ENCODE peak calls at places on chromosomes 5 and 9, in nine cellular contexts. T is A549, E is HepG2, K is H1, X is upper lobe of left lung, H is tibial nerve, C is K562, I is ovary, M is transverse colon. V is an unnamed sample.

GRCh38 chr9:28671000-28671399 is 1097.7 kb upstream of the C9orf72 start:
- DNase-seq in T (no peak), E (no peak), K (no peak), X (no peak), H (no peak), C (no peak), I (no peak), M (no peak), V (no peak)

GRCh38 chr5:176360894-176361436 is 599 bp downstream of the KIAA1191 start:
- DNase-seq in T (peak), E (no peak), K (no peak), X (peak), H (no peak), C (no peak), I (no peak), M (peak), V (no peak)

GRCh38 chr5:91434348-91434747 is 51.2 kb upstream of the ARRDC3 start:
- DNase-seq in T (no peak), E (no peak), K (no peak), X (no peak), H (no peak), C (no peak), I (no peak), M (no peak), V (no peak)

GRCh38 chr9:7121664-7122063 is 363.9 kb downstream of the KDM4C start:
- DNase-seq in T (no peak), E (no peak), K (no peak), X (no peak), H (no peak), C (no peak), I (no peak), M (no peak), V (no peak)

GRCh38 chr9:4235951-4236804 is 63.7 kb downstream of the GLIS3 start:
- DNase-seq in T (peak), E (peak), K (no peak), X (no peak), H (no peak), C (no peak), I (no peak), M (no peak), V (no peak)

GRCh38 chr9:124205686-124206352 is 51.9 kb upstream of the NEK6 start:
- DNase-seq in T (no peak), E (no peak), K (no peak), X (no peak), H (no peak), C (no peak), I (no peak), M (no peak), V (no peak)

GRCh38 chr9:118609355-118610044 is 759.7 kb downstream of the BRINP1 start:
- DNase-seq in T (peak), E (no peak), K (no peak), X (no peak), H (no peak), C (no peak), I (no peak), M (no peak), V (no peak)

GRCh38 chr5:107669543-107670027 is 1.2 kb downstream of the EFNA5 start:
- DNase-seq in T (peak), E (no peak), K (peak), X (peak), H (no peak), C (no peak), I (peak), M (peak), V (peak)

GRCh38 chr5:158203256-158203655 is 344.3 kb upstream of the CLINT1 start:
- DNase-seq in T (no peak), E (no peak), K (no peak), X (no peak), H (no peak), C (no peak), I (no peak), M (no peak), V (no peak)

GRCh38 chr5:145787001-145787400 is 48.1 kb downstream of the PRELID2 start:
- DNase-seq in T (no peak), E (no peak), K (no peak), X (no peak), H (no peak), C (no peak), I (no peak), M (no peak), V (no peak)

GRCh38 chr9:129175825-129176633 is 2.0 kb downstream of the IER5L start:
- DNase-seq in T (peak), E (peak), K (peak), X (peak), H (peak), C (peak), I (peak), M (peak), V (peak)

GRCh38 chr5:96117863-96118651 is 156.4 kb upstream of the ELL2 start:
- DNase-seq in T (no peak), E (peak), K (no peak), X (no peak), H (no peak), C (no peak), I (no peak), M (no peak), V (no peak)

GRCh38 chr5:36417221-36417620 is 115.5 kb upstream of the RANBP3L start:
- DNase-seq in T (no peak), E (no peak), K (no peak), X (no peak), H (no peak), C (peak), I (no peak), M (no peak), V (no peak)

GRCh38 chr9:131657890-131658752 is 81.8 kb downstream of the RAPGEF1 start:
- DNase-seq in T (peak), E (peak), K (no peak), X (no peak), H (no peak), C (no peak), I (no peak), M (no peak), V (no peak)

GRCh38 chr5:165135551-165135950 is 1630.1 kb downstream of the MAT2B start:
- DNase-seq in T (no peak), E (no peak), K (no peak), X (no peak), H (no peak), C (no peak), I (no peak), M (no peak), V (no peak)

GRCh38 chr5:38468978-38469706 is 87.3 kb downstream of the LIFR start:
- DNase-seq in T (no peak), E (no peak), K (no peak), X (no peak), H (peak), C (no peak), I (peak), M (no peak), V (no peak)

GRCh38 chr5:132103969-132104391 is 30.4 kb downstream of the CSF2 start:
- DNase-seq in T (no peak), E (no peak), K (no peak), X (peak), H (no peak), C (no peak), I (no peak), M (no peak), V (no peak)

GRCh38 chr9:22142681-22143080 is 133.6 kb upstream of the CDKN2B start:
- DNase-seq in T (no peak), E (no peak), K (no peak), X (no peak), H (no peak), C (no peak), I (no peak), M (no peak), V (no peak)

GRCh38 chr5:74464512-74465209 is 175.9 kb downstream of the ENC1 start:
- DNase-seq in T (no peak), E (no peak), K (no peak), X (no peak), H (no peak), C (no peak), I (no peak), M (no peak), V (no peak)

GRCh38 chr9:127763918-127764384 is 14.5 kb downstream of the SH2D3C start:
- DNase-seq in T (no peak), E (peak), K (peak), X (peak), H (no peak), C (peak), I (no peak), M (peak), V (no peak)

GRCh38 chr5:96743065-96743768 is 64.5 kb downstream of the ERAP1 start:
- DNase-seq in T (no peak), E (no peak), K (no peak), X (peak), H (no peak), C (peak), I (no peak), M (no peak), V (no peak)

GRCh38 chr5:10559883-10560282 is 4.0 kb upstream of the ANKRD33B start:
- DNase-seq in T (no peak), E (no peak), K (no peak), X (no peak), H (no peak), C (no peak), I (no peak), M (no peak), V (no peak)

GRCh38 chr5:14397717-14398116 is 183.9 kb upstream of the OTULINL start:
- DNase-seq in T (no peak), E (no peak), K (no peak), X (no peak), H (no peak), C (no peak), I (no peak), M (no peak), V (no peak)

GRCh38 chr5:134106991-134107701 is 7.3 kb upstream of the TCF7 start:
- DNase-seq in T (no peak), E (no peak), K (no peak), X (no peak), H (no peak), C (no peak), I (no peak), M (no peak), V (no peak)

GRCh38 chr5:174707671-174708070 is 16.7 kb upstream of the MSX2 start:
- DNase-seq in T (no peak), E (no peak), K (no peak), X (no peak), H (no peak), C (no peak), I (no peak), M (no peak), V (no peak)

GRCh38 chr5:103425686-103426454 is 136.7 kb downstream of the NUDT12 start:
- DNase-seq in T (no peak), E (no peak), K (no peak), X (no peak), H (no peak), C (no peak), I (no peak), M (no peak), V (no peak)

GRCh38 chr9:687034-687785 is 154.3 kb upstream of the DMRT1 start:
- DNase-seq in T (no peak), E (no peak), K (no peak), X (no peak), H (no peak), C (no peak), I (no peak), M (no peak), V (no peak)

GRCh38 chr5:60636001-60636400 is 64.0 kb downstream of the DEPDC1B start:
- DNase-seq in T (no peak), E (no peak), K (no peak), X (no peak), H (no peak), C (no peak), I (no peak), M (no peak), V (no peak)

GRCh38 chr5:42944989-42945388 is 95.1 kb downstream of the ANXA2R start:
- DNase-seq in T (peak), E (no peak), K (no peak), X (no peak), H (no peak), C (peak), I (no peak), M (no peak), V (no peak)

GRCh38 chr5:167147879-167148278 is 1143.6 kb upstream of the WWC1 start:
- DNase-seq in T (no peak), E (no peak), K (no peak), X (no peak), H (no peak), C (no peak), I (no peak), M (no peak), V (no peak)

GRCh38 chr9:75788006-75788634 is 102.4 kb upstream of the PCSK5 start:
- DNase-seq in T (no peak), E (no peak), K (no peak), X (no peak), H (no peak), C (no peak), I (peak), M (no peak), V (no peak)

GRCh38 chr5:59790399-59791130 is 103.0 kb downstream of the PDE4D start:
- DNase-seq in T (no peak), E (no peak), K (no peak), X (no peak), H (no peak), C (no peak), I (no peak), M (no peak), V (no peak)

GRCh38 chr5:44783916-44784315 is 24.8 kb upstream of the MRPS30 start:
- DNase-seq in T (no peak), E (no peak), K (no peak), X (no peak), H (no peak), C (no peak), I (no peak), M (no peak), V (no peak)

GRCh38 chr5:44787731-44788130 is 21.0 kb upstream of the MRPS30 start:
- DNase-seq in T (no peak), E (no peak), K (no peak), X (no peak), H (no peak), C (no peak), I (no peak), M (no peak), V (no peak)
- TF ChIP-seq POLR2A in T (no peak), E (no peak), K (no peak), X (no peak), H (no peak), C (no peak), I (no peak), M (no peak), V (no peak)

GRCh38 chr9:111957856-111958631 is 61.4 kb downstream of the UGCG start:
- DNase-seq in T (no peak), E (no peak), K (no peak), X (no peak), H (no peak), C (no peak), I (no peak), M (no peak), V (no peak)

GRCh38 chr9:111959960-111960359 is 63.3 kb downstream of the UGCG start:
- DNase-seq in T (no peak), E (no peak), K (no peak), X (no peak), H (no peak), C (no peak), I (no peak), M (no peak), V (no peak)

GRCh38 chr9:111961011-111961410 is 64.4 kb downstream of the UGCG start:
- DNase-seq in T (no peak), E (no peak), K (no peak), X (no peak), H (no peak), C (no peak), I (no peak), M (no peak), V (no peak)

GRCh38 chr9:111961575-111961974 is 65.0 kb downstream of the UGCG start:
- DNase-seq in T (no peak), E (no peak), K (no peak), X (peak), H (no peak), C (peak), I (no peak), M (no peak), V (no peak)

GRCh38 chr9:111959468-111959941 is 62.9 kb downstream of the UGCG start:
- DNase-seq in T (peak), E (peak), K (no peak), X (peak), H (no peak), C (peak), I (no peak), M (peak), V (peak)
- TF ChIP-seq EP300 in T (no peak), E (no peak), K (no peak), X (no peak), H (no peak), C (peak), I (no peak), M (no peak), V (no peak)

GRCh38 chr9:105242557-105242956 is 1.9 kb upstream of the SLC44A1 start:
- DNase-seq in T (no peak), E (no peak), K (no peak), X (no peak), H (no peak), C (no peak), I (no peak), M (no peak), V (no peak)
- H3K4me3 ChIP-seq in T (no peak), E (no peak), K (peak), X (no peak), H (no peak), C (no peak), I (peak), M (no peak), V (no peak)

DNA sequence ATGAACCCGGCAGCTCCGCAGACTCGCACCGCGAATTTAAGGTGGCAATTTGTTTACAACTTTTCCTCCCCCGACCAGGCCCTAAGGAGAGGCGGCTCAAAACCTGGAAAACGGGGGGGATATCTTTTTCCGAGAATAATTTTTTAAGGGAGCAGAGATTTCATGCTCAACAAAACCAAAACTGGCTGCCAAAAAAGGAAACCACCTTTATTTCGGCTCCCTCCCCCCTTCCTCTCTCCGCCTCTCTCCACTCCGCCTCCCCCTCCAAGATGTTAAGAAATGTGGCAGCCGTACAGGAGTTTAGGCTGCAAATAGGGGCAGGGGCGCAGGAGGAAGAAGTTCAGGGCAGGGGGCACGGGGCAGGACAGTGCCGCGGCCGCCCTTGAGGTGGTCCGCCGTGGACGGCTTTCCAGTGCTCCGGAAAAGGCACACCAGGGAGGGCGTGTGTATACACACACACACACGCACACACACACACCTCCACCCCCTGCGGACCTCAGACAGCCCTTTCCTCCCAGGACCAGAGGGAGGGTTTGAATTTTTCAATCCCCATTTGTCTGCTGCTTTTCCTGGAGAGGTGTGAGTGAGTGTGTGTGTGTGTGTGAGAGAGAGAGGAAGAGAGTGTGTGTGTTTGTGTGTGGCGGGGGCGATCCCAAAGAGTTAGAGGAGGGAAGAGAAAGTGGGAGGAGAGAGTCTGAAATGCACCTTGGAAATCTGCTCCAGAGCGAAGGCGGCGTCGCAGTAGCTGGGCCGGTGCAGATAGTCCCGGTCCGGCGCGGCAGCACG is 9.1 kb downstream of the PTCH1 start:
- DNase-seq in T (peak), E (peak), K (peak), X (peak), H (no peak), C (peak), I (peak), M (peak), V (peak)
- TF ChIP-seq POLR2A in T (no peak), E (no peak), K (no peak), X (no peak), H (no peak), C (peak), I (no peak), M (peak), V (no peak)

GRCh38 chr5:124755565-124755964 is 9.1 kb upstream of the ZNF608 start:
- DNase-seq in T (peak), E (peak), K (no peak), X (no peak), H (no peak), C (peak), I (no peak), M (no peak), V (no peak)

GRCh38 chr5:124764992-124765611 is 18.7 kb upstream of the ZNF608 start:
- DNase-seq in T (no peak), E (peak), K (no peak), X (no peak), H (no peak), C (no peak), I (no peak), M (no peak), V (no peak)

GRCh38 chr5:124764585-124764984 is 18.1 kb upstream of the ZNF608 start:
- DNase-seq in T (no peak), E (no peak), K (no peak), X (no peak), H (no peak), C (no peak), I (no peak), M (no peak), V (no peak)

GRCh38 chr5:124760608-124761390 is 14.4 kb upstream of the ZNF608 start:
- DNase-seq in T (no peak), E (no peak), K (no peak), X (no peak), H (no peak), C (no peak), I (no peak), M (no peak), V (no peak)
- TF ChIP-seq EP300 in T (no peak), E (no peak), K (no peak), X (no peak), H (no peak), C (no peak), I (no peak), M (no peak), V (no peak)